ENCODE peak calls at places on chromosome 15, in six cellular contexts. V, U, E, K, L and J are unnamed samples. For H3K4me1, the result is how much of the 10 kb centered on the place peaks cover.

GRCh38 chr15:89007989-89008388 is 80.3 kb upstream of the ABHD2 start:
- DNase-seq in E (no peak), L (no peak), K (no peak), V (no peak), U (no peak), J (no peak)

GRCh38 chr15:89396723-89397652 is 62.4 kb upstream of the POLG start:
- DNase-seq in V (no peak), K (no peak), L (no peak), E (no peak), U (no peak), J (no peak)

GRCh38 chr15:62889734-62890505 is 152.6 kb upstream of the TPM1 start:
- DNase-seq in V (peak), E (no peak), K (peak), L (peak), U (no peak), J (no peak)

GRCh38 chr15:90902996-90903732 is at the start of gene MAN2A2:
- DNase-seq in E (peak), K (no peak), V (peak), L (peak), U (peak), J (peak)

GRCh38 chr15:88126695-88127476 is 129.7 kb downstream of the NTRK3 start:
- DNase-seq in L (no peak), U (no peak), E (no peak), V (no peak), K (no peak), J (no peak)

GRCh38 chr15:101115887-101116680 is 135.8 kb downstream of the CHSY1 start:
- DNase-seq in U (no peak), K (peak), E (no peak), L (no peak), V (no peak), J (peak)

GRCh38 chr15:73941871-73942635 is 15.8 kb downstream of the LOXL1 start:
- DNase-seq in L (no peak), E (no peak), U (peak), K (peak), V (no peak), J (no peak)

GRCh38 chr15:39381517-39381916 is 199.4 kb upstream of the THBS1 start:
- DNase-seq in E (no peak), V (no peak), K (no peak), L (no peak), U (no peak), J (no peak)

GRCh38 chr15:42911058-42911592 is 9.5 kb downstream of the TTBK2 start:
- DNase-seq in L (no peak), K (no peak), E (no peak), U (no peak), V (no peak), J (no peak)

GRCh38 chr15:76973362-76973743 is 21.6 kb upstream of the PSTPIP1 start:
- DNase-seq in E (no peak), U (peak), K (no peak), V (no peak), L (peak), J (no peak)

GRCh38 chr15:43423793-43424192 is 52.9 kb downstream of the TUBGCP4 start:
- DNase-seq in L (no peak), V (no peak), U (no peak), K (no peak), E (no peak), J (no peak)

GRCh38 chr15:76979331-76979925 is 15.5 kb upstream of the PSTPIP1 start:
- DNase-seq in V (no peak), L (no peak), K (no peak), U (no peak), E (no peak), J (no peak)

GRCh38 chr15:60096157-60096556 is 92.0 kb downstream of the FOXB1 start:
- DNase-seq in E (no peak), K (no peak), U (no peak), V (no peak), L (no peak), J (no peak)

GRCh38 chr15:60090747-60091146 is 86.6 kb downstream of the FOXB1 start:
- DNase-seq in V (no peak), K (no peak), U (no peak), L (peak), E (no peak), J (no peak)

GRCh38 chr15:60091150-60091549 is 87.0 kb downstream of the FOXB1 start:
- DNase-seq in E (no peak), U (no peak), L (peak), V (no peak), K (no peak), J (peak)

GRCh38 chr15:60095711-60096110 is 91.6 kb downstream of the FOXB1 start:
- DNase-seq in K (no peak), L (no peak), E (no peak), V (no peak), U (no peak), J (no peak)

DNA sequence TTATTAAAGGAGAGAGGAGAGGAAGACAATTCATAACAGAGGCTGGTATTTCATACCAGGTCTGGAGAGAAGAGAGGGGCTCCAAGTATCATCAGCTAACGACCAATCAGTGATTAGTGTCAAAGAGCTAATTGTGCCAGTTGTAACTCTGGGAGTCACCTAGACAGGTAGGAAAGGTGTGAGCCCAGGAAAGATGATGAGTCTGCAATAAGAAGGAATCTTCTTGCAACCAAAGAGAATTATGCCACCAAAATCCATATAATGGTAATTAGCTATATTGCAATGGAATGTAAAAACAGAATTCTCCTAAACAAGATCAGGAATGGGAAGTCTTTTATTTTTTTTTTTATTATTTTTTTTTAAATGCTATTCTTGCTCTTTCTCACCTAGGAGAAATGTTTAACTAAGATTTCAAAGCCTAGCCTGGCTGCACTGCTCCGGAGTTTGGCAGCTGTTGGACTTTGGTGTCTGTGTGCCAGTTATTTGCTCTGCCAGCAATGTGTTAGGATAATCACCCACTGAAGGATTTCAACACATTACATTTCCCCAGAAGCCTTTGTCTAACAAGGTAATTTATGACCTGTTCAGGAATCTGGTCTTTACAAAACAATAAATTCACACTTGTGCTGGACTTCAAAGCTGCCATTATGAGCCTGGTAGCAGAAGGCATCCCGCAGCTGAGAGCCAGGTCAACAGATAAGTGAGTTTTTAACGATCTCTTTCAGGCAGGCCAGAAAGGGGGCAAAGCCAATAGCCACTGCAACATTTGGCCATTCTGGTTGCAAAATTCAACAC is 89.4 kb downstream of the FOXB1 start:
- DNase-seq in L (no peak), U (no peak), E (no peak), K (no peak), V (peak), J (peak)
- H3K4me1 ChIP-seq in L (under half), U (under half), E (under half), K (under half), V (under half), J (under half)

DNA sequence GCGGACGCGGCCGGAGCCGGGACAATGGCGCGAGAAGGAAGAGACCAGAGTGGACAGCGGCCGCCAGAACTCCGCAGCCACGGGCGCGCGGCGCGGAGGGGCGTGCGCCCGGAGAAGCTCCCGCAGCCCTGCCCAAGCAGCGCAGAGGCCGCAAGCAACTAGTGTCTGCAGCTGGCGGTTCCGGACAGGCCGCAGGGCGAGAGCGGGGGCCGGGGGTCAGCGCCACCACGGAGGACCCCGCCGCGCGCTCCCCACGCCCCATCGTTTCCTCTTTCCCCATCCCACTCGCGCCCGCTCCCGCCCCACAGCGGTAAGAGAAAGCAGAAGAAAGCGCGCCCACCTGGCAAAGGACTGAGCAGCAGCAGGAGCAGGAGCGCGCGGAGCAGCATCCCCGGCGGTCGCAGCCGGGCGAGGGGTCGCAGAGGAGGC is 440 bp downstream of the PRTG start:
- DNase-seq in L (peak), U (peak), V (no peak), E (no peak), K (peak), J (peak)
- H3K27ac ChIP-seq in L (peak), U (no peak), V (no peak), E (no peak), K (peak), J (peak)

GRCh38 chr15:67110958-67111864 is 45.8 kb downstream of the SMAD3 start:
- DNase-seq in V (no peak), L (no peak), K (no peak), E (no peak), U (peak), J (no peak)
- H3K4me1 ChIP-seq in V (half or more), L (half or more), K (half or more), E (under half), U (half or more), J (half or more)

GRCh38 chr15:64807051-64807749 is 18.2 kb downstream of the PIF1 start:
- DNase-seq in U (no peak), E (no peak), L (no peak), V (no peak), K (peak), J (no peak)

GRCh38 chr15:64808785-64809453 is 16.5 kb downstream of the PIF1 start:
- DNase-seq in E (no peak), U (no peak), V (no peak), L (no peak), K (no peak), J (no peak)

GRCh38 chr15:64810499-64811326 is 14.7 kb downstream of the PIF1 start:
- DNase-seq in L (no peak), V (no peak), U (no peak), E (no peak), K (no peak), J (no peak)

GRCh38 chr15:64807751-64808222 is 17.7 kb downstream of the PIF1 start:
- DNase-seq in L (no peak), K (peak), U (no peak), V (no peak), E (no peak), J (no peak)

DNA sequence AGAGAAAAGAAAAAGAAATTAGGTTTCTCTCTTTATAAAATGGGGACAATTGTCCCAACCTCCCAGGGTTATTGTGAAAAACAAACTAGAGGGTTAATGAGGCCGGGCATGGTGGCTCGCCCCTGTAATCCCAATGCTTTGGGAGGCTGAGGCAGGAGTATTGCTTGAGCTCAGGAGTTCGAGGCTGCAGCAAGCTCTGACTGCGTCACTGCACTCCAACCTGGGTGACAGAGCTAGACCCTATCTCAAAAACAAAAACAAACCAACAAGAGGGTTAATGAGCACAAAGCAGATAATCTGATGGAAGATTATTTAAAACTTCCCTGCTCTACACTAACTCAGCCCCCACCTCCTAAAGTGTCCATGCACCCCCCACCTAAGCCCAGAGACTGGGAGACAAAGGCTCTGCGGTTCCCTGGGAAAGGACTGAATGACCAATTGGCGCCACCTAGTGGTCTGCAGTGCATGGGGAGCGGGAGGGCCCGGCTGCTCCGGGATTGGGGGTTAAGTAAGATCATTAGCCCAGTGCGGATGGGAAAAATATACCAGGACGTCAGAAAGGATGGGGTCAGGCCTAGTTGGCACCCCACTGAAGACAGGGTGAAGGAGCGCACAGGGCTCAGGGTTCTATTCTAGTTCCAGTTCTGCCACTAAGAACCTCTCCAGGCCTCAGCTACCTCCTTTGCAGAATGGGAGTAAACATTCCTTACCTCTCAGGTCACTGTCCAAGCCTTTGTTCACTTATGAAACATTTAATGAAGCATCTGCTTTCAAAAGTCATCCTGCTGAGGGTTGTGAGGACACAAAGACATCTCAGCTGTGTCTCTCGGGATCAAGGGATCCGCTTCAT is 15.6 kb downstream of the PIF1 start:
- DNase-seq in L (peak), U (peak), V (peak), K (peak), E (peak), J (peak)
- H3K27ac ChIP-seq in L (no peak), U (no peak), V (no peak), K (peak), E (no peak), J (no peak)